ENCODE peak calls at places on chromosomes 3 and 15, in six cellular contexts. G, N, U, I, C and L are unnamed samples. For H3K27me3, the result is how much of the 10 kb centered on the place peaks cover.

GRCh38 chr3:188624384-188624783 is 470.4 kb downstream of the LPP start:
- DNase-seq in G (no peak), N (no peak), U (no peak), I (no peak), C (no peak), L (no peak)

GRCh38 chr15:69081310-69082004 is 67.0 kb downstream of the NOX5 start:
- DNase-seq in G (no peak), N (no peak), U (no peak), I (no peak), C (peak), L (no peak)

GRCh38 chr3:14410501-14411165 is 8.2 kb downstream of the SLC6A6 start:
- DNase-seq in G (peak), N (no peak), U (peak), I (no peak), C (no peak), L (peak)

GRCh38 chr3:152388631-152389030 is 119.9 kb downstream of the MBNL1 start:
- DNase-seq in G (no peak), N (no peak), U (no peak), I (no peak), C (no peak), L (no peak)

GRCh38 chr3:126003447-126004190 is 34.6 kb downstream of the ROPN1B start:
- DNase-seq in G (no peak), N (no peak), U (no peak), I (no peak), C (no peak), L (no peak)

GRCh38 chr3:128554465-128555097 is 61.6 kb upstream of the GATA2 start:
- DNase-seq in G (no peak), N (no peak), U (no peak), I (no peak), C (no peak), L (no peak)

GRCh38 chr15:78800189-78800588 is 11.1 kb downstream of the ADAMTS7 start:
- DNase-seq in G (no peak), N (no peak), U (no peak), I (no peak), C (no peak), L (no peak)

GRCh38 chr3:120567370-120568197 is 28.6 kb upstream of the NDUFB4 start:
- DNase-seq in G (no peak), N (peak), U (no peak), I (no peak), C (peak), L (no peak)

GRCh38 chr15:74433592-74434259 is at the start of gene SEMA7A:
- DNase-seq in G (peak), N (peak), U (no peak), I (peak), C (peak), L (peak)

GRCh38 chr3:143331336-143331735 is 211.8 kb downstream of the CHST2 start:
- DNase-seq in G (no peak), N (no peak), U (no peak), I (no peak), C (no peak), L (no peak)

GRCh38 chr3:54999801-55000200 is 71.9 kb upstream of the LRTM1 start:
- DNase-seq in G (no peak), N (no peak), U (no peak), I (no peak), C (no peak), L (no peak)

GRCh38 chr15:25690673-25691543 is 172.2 kb downstream of the ATP10A start:
- DNase-seq in G (no peak), N (no peak), U (no peak), I (no peak), C (no peak), L (no peak)

GRCh38 chr3:133504736-133505135 is 68.8 kb upstream of the CDV3 start:
- DNase-seq in G (no peak), N (no peak), U (no peak), I (no peak), C (no peak), L (no peak)

GRCh38 chr15:74245342-74245931 is 9.3 kb downstream of the CCDC33 start:
- DNase-seq in G (peak), N (peak), U (no peak), I (no peak), C (peak), L (no peak)

GRCh38 chr15:74799255-74799842 is 13.3 kb upstream of the LMAN1L start:
- DNase-seq in G (no peak), N (no peak), U (no peak), I (no peak), C (no peak), L (no peak)

GRCh38 chr3:142652826-142653292 is 56.7 kb downstream of the PLS1 start:
- DNase-seq in G (peak), N (no peak), U (no peak), I (no peak), C (no peak), L (no peak)

GRCh38 chr15:20671665-20672064 is 130.1 kb upstream of the GOLGA6L6 start:
- DNase-seq in G (no peak), N (no peak), U (no peak), I (no peak), C (no peak), L (no peak)

GRCh38 chr3:146781059-146781458 is 175.9 kb upstream of the PLSCR5 start:
- DNase-seq in G (no peak), N (no peak), U (no peak), I (no peak), C (peak), L (no peak)

DNA sequence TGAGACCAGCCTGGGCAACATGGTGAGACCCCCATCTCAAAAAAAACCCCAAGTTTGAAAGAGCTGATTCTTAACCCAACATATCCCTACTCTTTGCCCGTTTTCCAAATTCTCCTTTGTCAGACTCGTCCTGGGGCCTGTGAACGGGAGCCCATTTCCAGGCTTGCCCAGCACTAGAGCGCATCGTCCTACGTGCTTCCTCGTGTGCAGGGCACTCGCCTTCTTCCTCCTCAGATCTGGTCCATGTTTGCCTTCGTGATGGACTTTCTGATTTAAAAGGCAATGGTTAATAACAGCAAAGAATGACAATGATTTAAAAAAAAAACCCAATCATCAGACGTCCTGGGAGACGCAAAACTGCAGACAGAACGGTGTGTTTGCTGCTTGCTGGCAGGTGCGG is 10.1 kb downstream of the MELTF start:
- DNase-seq in G (no peak), N (no peak), U (no peak), I (no peak), C (no peak), L (no peak)
- H3K27me3 ChIP-seq in G (under half), N (under half), U (under half), I (under half), C (under half), L (under half)

GRCh38 chr15:66704019-66704782 is 2.2 kb downstream of the SMAD6 start:
- DNase-seq in G (no peak), N (no peak), U (no peak), I (no peak), C (no peak), L (no peak)

GRCh38 chr15:66702035-66702769 is at the start of gene SMAD6:
- DNase-seq in G (peak), N (peak), U (no peak), I (peak), C (peak), L (peak)

GRCh38 chr15:66703540-66703941 is 1.5 kb downstream of the SMAD6 start:
- DNase-seq in G (no peak), N (peak), U (no peak), I (no peak), C (peak), L (peak)

GRCh38 chr15:66701422-66702034 is 508 bp upstream of the SMAD6 start:
- DNase-seq in G (no peak), N (peak), U (no peak), I (peak), C (peak), L (no peak)

DNA sequence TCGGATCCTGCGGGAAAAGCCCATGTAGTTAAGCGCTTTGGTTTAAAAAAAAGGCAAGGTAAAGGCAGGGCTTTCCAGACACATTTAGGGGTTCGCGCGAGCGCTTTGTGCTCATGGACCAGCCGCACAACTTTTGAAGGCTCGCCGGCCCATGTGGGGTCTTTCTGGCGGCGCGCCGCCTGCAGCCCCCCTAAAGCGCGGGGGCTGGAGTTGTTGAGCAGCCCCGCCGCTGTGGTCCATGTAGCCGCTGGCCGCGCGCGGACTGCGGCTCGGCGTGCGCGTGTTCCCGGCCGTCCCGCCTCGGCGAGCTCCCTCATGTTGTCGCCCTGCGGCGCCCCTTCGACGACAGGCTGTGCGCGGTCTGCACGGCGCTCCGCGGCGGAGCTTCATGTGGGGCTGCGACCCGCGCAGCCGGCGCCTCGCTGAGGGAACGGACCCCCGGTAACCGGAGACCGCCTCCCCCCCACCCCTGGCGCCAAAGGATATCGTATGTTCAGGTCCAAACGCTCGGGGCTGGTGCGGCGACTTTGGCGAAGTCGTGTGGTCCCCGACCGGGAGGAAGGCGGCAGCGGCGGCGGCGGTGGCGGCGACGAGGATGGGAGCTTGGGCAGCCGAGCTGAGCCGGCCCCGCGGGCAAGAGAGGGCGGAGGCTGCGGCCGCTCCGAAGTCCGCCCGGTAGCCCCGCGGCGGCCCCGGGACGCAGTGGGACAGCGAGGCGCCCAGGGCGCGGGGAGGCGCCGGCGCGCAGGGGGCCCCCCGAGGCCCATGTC is 919 bp downstream of the SMAD6 start:
- DNase-seq in G (no peak), N (peak), U (no peak), I (no peak), C (peak), L (peak)
- TF ChIP-seq REST in G (no peak), N (no peak), U (no peak), I (no peak), C (no peak), L (no peak)

GRCh38 chr15:98501632-98502031 is 146.7 kb upstream of the IGF1R start:
- DNase-seq in G (no peak), N (no peak), U (no peak), I (no peak), C (no peak), L (no peak)

GRCh38 chr15:98503970-98504369 is 144.4 kb upstream of the IGF1R start:
- DNase-seq in G (no peak), N (no peak), U (no peak), I (no peak), C (no peak), L (peak)

GRCh38 chr15:98505611-98506031 is 142.7 kb upstream of the IGF1R start:
- DNase-seq in G (no peak), N (no peak), U (no peak), I (no peak), C (no peak), L (no peak)

GRCh38 chr15:98504998-98505397 is 143.3 kb upstream of the IGF1R start:
- DNase-seq in G (no peak), N (no peak), U (no peak), I (no peak), C (no peak), L (no peak)

GRCh38 chr15:98501192-98501591 is 147.1 kb upstream of the IGF1R start:
- DNase-seq in G (no peak), N (no peak), U (no peak), I (no peak), C (no peak), L (no peak)
- H3K27me3 ChIP-seq in G (under half), N (under half), U (under half), I (under half), C (under half), L (under half)

GRCh38 chr3:106908181-106908938 is 468.9 kb upstream of the CCDC54 start:
- DNase-seq in G (no peak), N (no peak), U (no peak), I (no peak), C (no peak), L (no peak)
- TF ChIP-seq REST in G (no peak), N (no peak), U (no peak), I (no peak), C (no peak), L (no peak)

GRCh38 chr3:60552581-60552980 is 698.7 kb downstream of the FHIT start:
- DNase-seq in G (no peak), N (no peak), U (no peak), I (no peak), C (no peak), L (no peak)
- H3K27me3 ChIP-seq in G (under half), N (under half), U (under half), I (under half), C (under half), L (under half)